ENCODE peak calls at places on chromosomes 7 and 10, in nine cellular contexts. M is activated CD8-positive, alpha-beta memory T cell treated with anti-CD3 and anti-CD28 coated beads for 48 hours; P is adipocyte; U is AG20443; W is head of caudate nucleus; F is germinal center; Y is NCI-H1105; X is neural crest cell; D is left kidney. E is an unnamed sample.

GRCh38 chr10:49282879-49283321 is 16.1 kb upstream of the C10orf71 start:
- DNase-seq in U (no peak), P (no peak), X (no peak), D (peak), Y (no peak), W (no peak), M (no peak), F (no peak), E (no peak)

GRCh38 chr7:3415730-3416366 is 114.8 kb downstream of the SDK1 start:
- DNase-seq in D (no peak), P (no peak), Y (peak), U (no peak), F (no peak), M (no peak), W (no peak), X (no peak), E (no peak)

GRCh38 chr7:156152380-156152779 is 340.1 kb upstream of the SHH start:
- DNase-seq in F (no peak), Y (no peak), X (no peak), M (no peak), P (no peak), D (peak), U (no peak), W (no peak), E (no peak)

GRCh38 chr10:86188796-86189558 is 177.6 kb downstream of the GRID1 start:
- DNase-seq in F (no peak), D (no peak), X (no peak), P (no peak), M (no peak), W (peak), Y (no peak), U (no peak), E (no peak)

GRCh38 chr7:13036256-13036765 is 348.9 kb downstream of the ARL4A start:
- DNase-seq in P (no peak), X (no peak), F (no peak), U (no peak), D (no peak), Y (no peak), W (no peak), M (no peak), E (no peak)

GRCh38 chr7:3159445-3159844 is 115.8 kb upstream of the CARD11 start:
- DNase-seq in W (no peak), M (no peak), D (no peak), P (no peak), F (no peak), X (no peak), U (no peak), Y (no peak), E (no peak)

GRCh38 chr7:46716926-46717325 is 795.9 kb upstream of the IGFBP3 start:
- DNase-seq in M (no peak), U (no peak), P (no peak), W (no peak), F (no peak), Y (no peak), X (no peak), D (peak), E (no peak)

GRCh38 chr10:103780242-103781149 is 74.9 kb downstream of the SH3PXD2A start:
- DNase-seq in M (no peak), X (no peak), U (no peak), D (no peak), W (no peak), P (no peak), F (no peak), Y (no peak), E (no peak)

GRCh38 chr7:132537451-132537850 is 38.8 kb downstream of the PLXNA4 start:
- DNase-seq in D (peak), X (no peak), U (no peak), W (no peak), F (no peak), P (no peak), Y (no peak), M (no peak), E (no peak)

GRCh38 chr7:30428586-30429530 is 49.7 kb downstream of the NOD1 start:
- DNase-seq in X (no peak), F (no peak), U (no peak), P (no peak), Y (no peak), W (no peak), D (no peak), M (no peak), E (no peak)

GRCh38 chr10:64507869-64508609 is 986.8 kb downstream of the REEP3 start:
- DNase-seq in F (no peak), M (no peak), W (no peak), X (no peak), D (no peak), Y (no peak), U (no peak), P (no peak), E (no peak)

GRCh38 chr10:88853155-88853554 is 1.5 kb upstream of the ANKRD22 start:
- DNase-seq in M (no peak), U (no peak), P (no peak), D (no peak), Y (no peak), W (no peak), X (no peak), F (no peak), E (no peak)